ENCODE peak calls at places on chromosomes 1 and 21, in eight cellular contexts. R is psoas muscle; U is pancreas; Z is ovary; I is CD8-positive, alpha-beta memory T cell; S is IMR-90; O is left lung; Q is endodermal cell. C is an unnamed sample. For H3K9me3, the result is how much of the 10 kb centered on the place peaks cover.

GRCh38 chr21:34046917-34047316 is 26.5 kb upstream of the MRPS6 start:
- DNase-seq in R (no peak), U (no peak), Z (no peak), I (no peak), S (no peak), O (no peak), Q (no peak), C (no peak)

GRCh38 chr1:246058478-246058877 is 448.6 kb downstream of the SMYD3 start:
- DNase-seq in R (no peak), U (no peak), Z (no peak), I (no peak), S (peak), O (no peak), Q (no peak), C (no peak)

GRCh38 chr1:181086926-181087325 is 1.6 kb upstream of the IER5 start:
- DNase-seq in R (no peak), U (no peak), Z (no peak), I (no peak), S (peak), O (no peak), Q (no peak), C (no peak)

GRCh38 chr1:99535470-99536164 is 110.3 kb upstream of the PALMD start:
- DNase-seq in R (no peak), U (no peak), Z (no peak), I (no peak), S (peak), O (no peak), Q (no peak), C (no peak)

GRCh38 chr1:59141267-59141863 is 155.5 kb upstream of the FGGY start:
- DNase-seq in R (no peak), U (no peak), Z (no peak), I (no peak), S (no peak), O (no peak), Q (no peak), C (no peak)

GRCh38 chr1:64038119-64038518 is 165.3 kb upstream of the UBE2U start:
- DNase-seq in R (no peak), U (no peak), Z (no peak), I (no peak), S (no peak), O (no peak), Q (no peak), C (no peak)

GRCh38 chr1:97630968-97631367 is 289.9 kb downstream of the DPYD start:
- DNase-seq in R (no peak), U (no peak), Z (no peak), I (no peak), S (no peak), O (no peak), Q (peak), C (no peak)

GRCh38 chr1:212593696-212594335 is 14.7 kb upstream of the ATF3 start:
- DNase-seq in R (no peak), U (no peak), Z (no peak), I (no peak), S (no peak), O (no peak), Q (no peak), C (no peak)

GRCh38 chr1:41432481-41433280 is 51.8 kb downstream of the EDN2 start:
- DNase-seq in R (peak), U (peak), Z (peak), I (peak), S (peak), O (peak), Q (peak), C (peak)

GRCh38 chr21:30710499-30710898 is 8.1 kb downstream of the KRTAP21-3 start:
- DNase-seq in R (no peak), U (no peak), Z (no peak), I (no peak), S (no peak), O (no peak), Q (no peak), C (no peak)

GRCh38 chr1:42941640-42942330 is 16.9 kb downstream of the SLC2A1 start:
- DNase-seq in R (peak), U (no peak), Z (no peak), I (no peak), S (peak), O (peak), Q (peak), C (no peak)

GRCh38 chr1:213138892-213139291 is 87.9 kb downstream of the RPS6KC1 start:
- DNase-seq in R (no peak), U (no peak), Z (no peak), I (no peak), S (peak), O (no peak), Q (no peak), C (no peak)

GRCh38 chr1:9892563-9893528 is 17.2 kb downstream of the CTNNBIP1 start:
- DNase-seq in R (no peak), U (peak), Z (no peak), I (no peak), S (peak), O (no peak), Q (no peak), C (no peak)

GRCh38 chr1:31627301-31627929 is 9.9 kb downstream of the HCRTR1 start:
- DNase-seq in R (peak), U (peak), Z (peak), I (no peak), S (no peak), O (peak), Q (no peak), C (no peak)

GRCh38 chr1:44293761-44294315 is 61.2 kb downstream of the ERI3 start:
- DNase-seq in R (peak), U (peak), Z (no peak), I (no peak), S (no peak), O (no peak), Q (no peak), C (no peak)

GRCh38 chr1:36400825-36401601 is 3.3 kb upstream of the LSM10 start:
- DNase-seq in R (peak), U (no peak), Z (no peak), I (peak), S (peak), O (peak), Q (peak), C (peak)

GRCh38 chr1:234001817-234002216 is 97.3 kb downstream of the SLC35F3 start:
- DNase-seq in R (no peak), U (no peak), Z (no peak), I (no peak), S (no peak), O (no peak), Q (no peak), C (no peak)

GRCh38 chr1:156583821-156584622 is 4.5 kb downstream of the TTC24 start:
- DNase-seq in R (peak), U (no peak), Z (peak), I (peak), S (peak), O (no peak), Q (peak), C (peak)

GRCh38 chr1:1136547-1137230 is 20.8 kb upstream of the C1orf159 start:
- DNase-seq in R (no peak), U (no peak), Z (no peak), I (no peak), S (no peak), O (no peak), Q (no peak), C (no peak)

GRCh38 chr21:25963186-25963585 is 207.4 kb downstream of the APP start:
- DNase-seq in R (no peak), U (no peak), Z (no peak), I (no peak), S (peak), O (no peak), Q (no peak), C (no peak)

GRCh38 chr21:43361493-43362296 is 65.2 kb downstream of the SIK1 start:
- DNase-seq in R (peak), U (peak), Z (no peak), I (peak), S (peak), O (peak), Q (no peak), C (no peak)

GRCh38 chr1:17441265-17441992 is 2.0 kb upstream of the RCC2 start:
- DNase-seq in R (no peak), U (peak), Z (no peak), I (no peak), S (peak), O (peak), Q (no peak), C (no peak)

GRCh38 chr1:37477946-37478345 is 3.6 kb downstream of the ZC3H12A start:
- DNase-seq in R (peak), U (peak), Z (peak), I (no peak), S (no peak), O (no peak), Q (peak), C (no peak)

GRCh38 chr1:101452825-101453224 is 216.0 kb downstream of the S1PR1 start:
- DNase-seq in R (no peak), U (no peak), Z (no peak), I (no peak), S (no peak), O (no peak), Q (no peak), C (no peak)

GRCh38 chr1:203325418-203326091 is 20.2 kb downstream of the BTG2 start:
- DNase-seq in R (peak), U (peak), Z (peak), I (no peak), S (no peak), O (peak), Q (no peak), C (no peak)

GRCh38 chr1:47871799-47872353 is 125.3 kb downstream of the TRABD2B start:
- DNase-seq in R (no peak), U (no peak), Z (no peak), I (no peak), S (no peak), O (no peak), Q (no peak), C (no peak)

GRCh38 chr1:109395602-109396512 is 1.9 kb downstream of the SORT1 start:
- DNase-seq in R (no peak), U (no peak), Z (no peak), I (no peak), S (peak), O (no peak), Q (no peak), C (no peak)

GRCh38 chr1:23529146-23530088 is 1.6 kb downstream of the E2F2 start:
- DNase-seq in R (no peak), U (no peak), Z (no peak), I (no peak), S (no peak), O (no peak), Q (no peak), C (no peak)

GRCh38 chr1:22177354-22178003 is 34.6 kb upstream of the WNT4 start:
- DNase-seq in R (no peak), U (peak), Z (no peak), I (no peak), S (no peak), O (no peak), Q (no peak), C (no peak)

GRCh38 chr1:173467426-173467825 is 9.7 kb upstream of the PRDX6 start:
- DNase-seq in R (no peak), U (no peak), Z (no peak), I (no peak), S (peak), O (no peak), Q (no peak), C (no peak)
- H3K9me3 ChIP-seq in R (under half), U (under half), Z (under half), I (under half), S (under half), O (under half), Q (half or more), C (under half)

GRCh38 chr21:22288885-22289509 is 1290.8 kb downstream of the NCAM2 start:
- DNase-seq in R (no peak), U (no peak), Z (no peak), I (no peak), S (no peak), O (no peak), Q (no peak), C (no peak)
- H3K9me3 ChIP-seq in R (under half), U (under half), Z (under half), I (under half), S (under half), O (under half), Q (under half), C (under half)

GRCh38 chr21:24011087-24011486 is 1596.2 kb downstream of the MRPL39 start:
- DNase-seq in R (no peak), U (no peak), Z (no peak), I (no peak), S (no peak), O (no peak), Q (no peak), C (no peak)
- H3K9me3 ChIP-seq in R (under half), U (under half), Z (under half), I (under half), S (under half), O (under half), Q (under half), C (under half)

GRCh38 chr1:238753205-238753720 is 633.1 kb upstream of the CHRM3 start:
- DNase-seq in R (no peak), U (no peak), Z (no peak), I (no peak), S (no peak), O (no peak), Q (no peak), C (no peak)
- H3K9me3 ChIP-seq in R (under half), U (under half), Z (under half), I (under half), S (under half), O (under half), Q (under half), C (under half)

DNA sequence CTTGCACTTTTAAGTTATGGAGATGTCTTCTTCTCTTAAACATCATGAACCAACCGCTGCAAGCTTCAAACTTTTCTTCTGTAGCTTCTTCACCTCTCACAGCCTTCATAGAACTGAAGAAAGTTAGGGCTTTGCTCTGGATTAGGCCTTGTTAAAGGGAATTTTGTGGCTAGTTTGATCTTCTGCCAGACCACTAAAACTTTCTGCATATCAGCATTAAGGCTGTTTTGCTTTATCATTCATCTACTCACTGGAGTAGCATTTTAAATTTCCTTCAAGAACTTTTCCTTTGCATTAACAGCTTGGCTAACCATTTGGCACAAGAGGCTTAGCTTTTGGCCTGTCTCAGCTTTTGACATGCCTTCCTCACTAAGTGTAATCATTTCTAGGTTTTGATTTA is 43.0 kb upstream of the RGL1 start:
- DNase-seq in R (no peak), U (no peak), Z (no peak), I (no peak), S (peak), O (no peak), Q (no peak), C (no peak)
- H3K9me3 ChIP-seq in R (under half), U (under half), Z (under half), I (under half), S (under half), O (under half), Q (under half), C (under half)

DNA sequence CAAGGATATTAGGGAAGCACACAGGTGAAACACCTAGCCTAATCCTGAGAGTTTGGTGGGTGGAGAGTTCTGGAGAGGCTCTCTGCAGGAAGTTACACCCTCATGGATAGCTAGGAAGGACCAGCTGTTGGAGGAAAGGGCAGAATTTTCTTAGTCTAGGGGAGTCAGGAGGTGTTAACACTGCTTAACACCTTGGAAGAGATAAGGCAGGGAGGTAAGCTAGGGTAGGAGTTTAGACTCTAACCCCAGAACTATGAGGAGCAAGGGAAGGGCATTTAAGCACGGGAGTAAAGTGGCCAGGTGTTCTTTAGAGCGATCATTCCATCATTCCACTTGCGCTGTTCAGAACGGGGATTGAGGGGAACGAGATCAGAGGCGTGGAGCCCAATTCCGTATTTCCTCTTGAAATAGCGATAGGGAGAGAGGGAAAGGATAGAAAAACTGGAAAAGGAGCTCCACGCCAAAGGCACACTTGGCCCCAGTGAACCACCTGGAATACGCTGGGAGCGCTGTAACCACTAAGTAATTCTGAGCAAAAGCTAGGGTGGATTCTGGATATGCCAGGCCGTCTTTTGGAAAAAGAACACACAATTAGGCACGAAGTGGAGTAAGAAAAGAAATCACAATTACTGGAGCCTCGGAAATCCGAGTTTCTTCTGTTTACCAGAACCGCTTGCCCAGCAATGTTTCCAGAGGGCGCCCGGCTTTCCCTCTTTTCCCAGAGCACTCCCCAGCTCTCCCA is 1.5 kb upstream of the GPR137B start:
- DNase-seq in R (no peak), U (no peak), Z (no peak), I (no peak), S (peak), O (no peak), Q (peak), C (no peak)
- H3K9me3 ChIP-seq in R (under half), U (under half), Z (under half), I (under half), S (under half), O (under half), Q (under half), C (under half)

C was measured in T-helper 17 cell.